ENCODE peak calls at places on chromosome 11, in seven cellular contexts. M is adrenal gland, C is thoracic aorta, V is nephron progenitor cell, P is body of pancreas, L is activated B cell treated with CpG ODN at 0.5 μM for 24 hours, B is colonic mucosa. H is an unnamed sample.

GRCh38 chr11:15692739-15693138 is 578.0 kb downstream of the INSC start:
- DNase-seq in M (no peak), C (no peak), V (no peak), P (no peak), L (no peak), B (no peak), H (no peak)

GRCh38 chr11:32297629-32298028 is 137.7 kb downstream of the WT1 start:
- DNase-seq in M (no peak), C (no peak), V (no peak), P (no peak), L (no peak), B (no peak), H (no peak)

GRCh38 chr11:14583252-14584105 is 60.1 kb upstream of the PDE3B start:
- DNase-seq in M (no peak), C (no peak), V (no peak), P (peak), L (no peak), B (peak), H (no peak)

GRCh38 chr11:2581151-2581930 is 118.5 kb downstream of the KCNQ1OT1 start:
- DNase-seq in M (peak), C (no peak), V (no peak), P (peak), L (peak), B (no peak), H (no peak)

GRCh38 chr11:68837583-68838571 is 3.8 kb downstream of the CPT1A start:
- DNase-seq in M (no peak), C (no peak), V (no peak), P (no peak), L (no peak), B (no peak), H (no peak)

GRCh38 chr11:48081151-48082010 is 101.0 kb downstream of the PTPRJ start:
- DNase-seq in M (peak), C (peak), V (no peak), P (peak), L (no peak), B (no peak), H (no peak)

GRCh38 chr11:72229925-72230763 is 5.6 kb downstream of the INPPL1 start:
- DNase-seq in M (peak), C (no peak), V (no peak), P (no peak), L (no peak), B (no peak), H (no peak)

GRCh38 chr11:134476435-134477021 is 64.5 kb upstream of the B3GAT1 start:
- DNase-seq in M (no peak), C (no peak), V (peak), P (no peak), L (no peak), B (no peak), H (no peak)

GRCh38 chr11:102868359-102868758 is 6.4 kb downstream of the MMP12 start:
- DNase-seq in M (no peak), C (no peak), V (no peak), P (no peak), L (no peak), B (no peak), H (no peak)

GRCh38 chr11:47466201-47466600 is 17.3 kb upstream of the RAPSN start:
- DNase-seq in M (no peak), C (no peak), V (no peak), P (no peak), L (no peak), B (no peak), H (no peak)

GRCh38 chr11:9077164-9077563 is 14.2 kb downstream of the SCUBE2 start:
- DNase-seq in M (no peak), C (no peak), V (no peak), P (no peak), L (no peak), B (no peak), H (no peak)

GRCh38 chr11:57417056-57417455 is 9.9 kb downstream of the SLC43A3 start:
- DNase-seq in M (no peak), C (no peak), V (no peak), P (no peak), L (no peak), B (no peak), H (no peak)

DNA sequence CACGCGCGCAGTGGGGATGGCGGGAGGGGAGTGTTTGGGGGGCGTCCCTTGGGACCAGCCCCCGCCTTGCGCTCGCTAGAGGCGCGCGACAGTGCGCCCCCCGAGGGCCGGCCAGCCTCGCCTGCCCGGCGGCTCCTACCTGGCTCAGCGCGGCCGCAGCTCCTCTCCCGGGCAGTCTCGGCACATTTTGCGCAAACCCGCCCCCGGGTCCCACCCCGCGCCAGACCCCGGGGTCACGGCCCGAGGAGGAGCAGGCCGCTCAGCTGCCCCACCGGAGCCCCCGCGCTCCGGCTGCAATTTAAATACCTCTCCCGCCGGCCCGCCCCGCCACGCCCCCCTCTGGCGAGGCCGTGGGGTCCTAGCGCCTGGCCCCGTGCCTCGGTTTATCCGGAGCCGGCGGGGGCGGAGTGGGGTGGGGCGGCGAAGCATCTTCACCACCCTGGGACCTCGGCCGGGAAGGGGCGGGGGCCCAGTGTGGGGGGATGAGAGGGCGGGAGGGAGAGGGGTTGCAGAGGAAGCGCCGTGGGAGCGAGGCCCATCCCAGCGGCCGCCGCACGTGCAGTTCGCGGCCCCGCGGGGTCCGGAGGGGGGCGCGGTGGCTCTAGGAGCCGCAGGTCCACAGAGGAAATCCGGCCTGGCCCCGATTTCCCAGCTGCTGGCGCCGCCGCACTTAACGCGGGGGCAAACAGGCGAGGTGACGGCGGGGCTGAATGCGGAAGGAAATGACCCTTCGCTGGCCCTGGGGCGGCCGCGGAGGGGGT is at the start of gene LRRC32:
- DNase-seq in M (peak), C (no peak), V (peak), P (peak), L (no peak), B (peak), H (peak)
- TF ChIP-seq CTCF in M (no peak), C (peak), V (no peak), P (no peak), L (no peak), B (no peak), H (no peak)

DNA sequence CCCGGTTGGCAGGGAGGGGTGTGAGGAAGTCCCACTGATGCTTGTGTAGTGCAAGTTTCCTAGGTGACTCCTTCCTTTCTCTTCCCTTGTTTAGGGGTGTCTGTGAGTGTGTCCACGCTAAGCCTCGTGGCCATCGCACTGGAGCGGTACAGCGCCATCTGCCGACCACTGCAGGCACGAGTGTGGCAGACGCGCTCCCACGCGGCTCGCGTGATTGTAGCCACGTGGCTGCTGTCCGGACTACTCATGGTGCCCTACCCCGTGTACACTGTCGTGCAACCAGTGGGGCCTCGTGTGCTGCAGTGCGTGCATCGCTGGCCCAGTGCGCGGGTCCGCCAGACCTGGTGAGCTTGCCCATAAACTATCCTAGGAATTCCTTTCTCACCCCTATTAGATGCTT is 10.4 kb downstream of the CCKBR start:
- DNase-seq in M (no peak), C (no peak), V (no peak), P (no peak), L (no peak), B (no peak), H (no peak)
- TF ChIP-seq CTCF in M (no peak), C (no peak), V (no peak), P (peak), L (no peak), B (no peak), H (no peak)

GRCh38 chr11:81644239-81644840 is 1089.3 kb downstream of the FAM181B start:
- DNase-seq in M (peak), C (no peak), V (peak), P (no peak), L (no peak), B (no peak), H (no peak)
- TF ChIP-seq CTCF in M (peak), C (peak), V (peak), P (peak), L (peak), B (peak), H (peak)

GRCh38 chr11:499201-500076 is 7.6 kb downstream of the RNH1 start:
- DNase-seq in M (no peak), C (no peak), V (no peak), P (no peak), L (no peak), B (no peak), H (no peak)

GRCh38 chr11:501001-501682 is 5.9 kb downstream of the RNH1 start:
- DNase-seq in M (no peak), C (no peak), V (no peak), P (no peak), L (no peak), B (no peak), H (no peak)

GRCh38 chr11:503179-503981 is 3.7 kb downstream of the RNH1 start:
- DNase-seq in M (peak), C (no peak), V (no peak), P (no peak), L (no peak), B (peak), H (no peak)

GRCh38 chr11:502288-503178 is 4.5 kb downstream of the RNH1 start:
- DNase-seq in M (no peak), C (no peak), V (no peak), P (no peak), L (no peak), B (no peak), H (no peak)

GRCh38 chr11:501683-502287 is 5.3 kb downstream of the RNH1 start:
- DNase-seq in M (no peak), C (no peak), V (no peak), P (no peak), L (no peak), B (no peak), H (no peak)
- TF ChIP-seq CTCF in M (no peak), C (no peak), V (no peak), P (no peak), L (no peak), B (no peak), H (no peak)

GRCh38 chr11:88480217-88480616 is 142.7 kb upstream of the CTSC start:
- DNase-seq in M (peak), C (no peak), V (no peak), P (no peak), L (no peak), B (no peak), H (no peak)
- TF ChIP-seq CTCF in M (no peak), C (no peak), V (no peak), P (no peak), L (no peak), B (no peak), H (no peak)

H was measured in D721Med.